ENCODE peak calls at places on chromosomes 6 and 20, in nine cellular contexts. D is heart right ventricle; M is brain microvascular endothelial cell; W is spleen; N is uterus; O is SK-N-SH; H is fibroblast of lung; Y is coronary artery; A is effector memory CD4-positive, alpha-beta T cell. F is an unnamed sample.
A peak's percentile ranks its signal among the peaks of the same experiment; 100 is the strongest.

GRCh38 chr20:32599783-32600340 is 14.7 kb upstream of the NOL4L start:
- DNase-seq in A (no peak), O (no peak), H (no peak), Y (no peak), W (no peak), D (no peak), M (no peak), N (no peak), F (no peak)

GRCh38 chr6:111411978-111412574 is 70.9 kb downstream of the REV3L start:
- DNase-seq in Y (no peak), W (no peak), A (no peak), M (no peak), O (no peak), N (no peak), D (no peak), H (no peak), F (no peak)

GRCh38 chr6:5260111-5260620 is 584 bp downstream of the LYRM4 start:
- DNase-seq in Y (no peak), W (peak; percentile 93), N (no peak), H (peak; percentile 55), A (peak; percentile 70), O (no peak), M (peak; percentile 51), D (peak; percentile 30), F (peak; percentile 67)

GRCh38 chr6:75431379-75431778 is 62.2 kb downstream of the FILIP1 start:
- DNase-seq in M (peak; percentile 62), H (no peak), Y (no peak), D (peak; percentile 73), A (no peak), W (no peak), O (no peak), N (no peak), F (peak; percentile 44)

GRCh38 chr6:35449287-35449881 is 2.8 kb upstream of the FANCE start:
- DNase-seq in Y (no peak), H (peak; percentile 52), O (peak; percentile 85), W (no peak), D (no peak), A (no peak), M (no peak), N (no peak), F (no peak)

GRCh38 chr6:30325873-30326445 is 768 bp upstream of the TRIM39 start:
- DNase-seq in A (no peak), M (no peak), O (no peak), Y (peak; percentile 76), D (peak; percentile 35), H (peak; percentile 86), N (no peak), W (no peak), F (no peak)

GRCh38 chr6:11177271-11177670 is 55.2 kb downstream of the NEDD9 start:
- DNase-seq in H (no peak), W (no peak), Y (no peak), D (no peak), A (no peak), M (no peak), O (no peak), N (no peak), F (no peak)

GRCh38 chr20:16064991-16065707 is 508.1 kb downstream of the KIF16B start:
- DNase-seq in Y (no peak), W (no peak), N (no peak), O (no peak), H (no peak), D (no peak), A (no peak), M (no peak), F (peak; percentile 39)

GRCh38 chr6:11277275-11278206 is 45.1 kb upstream of the NEDD9 start:
- DNase-seq in Y (no peak), M (peak; percentile 71), N (peak; percentile 41), A (no peak), W (no peak), D (no peak), O (no peak), H (peak; percentile 95), F (no peak)

GRCh38 chr20:46308258-46309157 is at the start of gene CDH22:
- DNase-seq in H (peak; percentile 18), M (no peak), W (no peak), D (peak; percentile 23), A (peak; percentile 16), O (peak; percentile 91), Y (no peak), N (peak; percentile 28), F (peak; percentile 68)

GRCh38 chr20:38804682-38805501 is 605 bp upstream of the PPP1R16B start:
- DNase-seq in N (no peak), A (peak; percentile 73), M (no peak), H (no peak), D (no peak), W (peak; percentile 91), Y (no peak), O (no peak), F (no peak)

DNA sequence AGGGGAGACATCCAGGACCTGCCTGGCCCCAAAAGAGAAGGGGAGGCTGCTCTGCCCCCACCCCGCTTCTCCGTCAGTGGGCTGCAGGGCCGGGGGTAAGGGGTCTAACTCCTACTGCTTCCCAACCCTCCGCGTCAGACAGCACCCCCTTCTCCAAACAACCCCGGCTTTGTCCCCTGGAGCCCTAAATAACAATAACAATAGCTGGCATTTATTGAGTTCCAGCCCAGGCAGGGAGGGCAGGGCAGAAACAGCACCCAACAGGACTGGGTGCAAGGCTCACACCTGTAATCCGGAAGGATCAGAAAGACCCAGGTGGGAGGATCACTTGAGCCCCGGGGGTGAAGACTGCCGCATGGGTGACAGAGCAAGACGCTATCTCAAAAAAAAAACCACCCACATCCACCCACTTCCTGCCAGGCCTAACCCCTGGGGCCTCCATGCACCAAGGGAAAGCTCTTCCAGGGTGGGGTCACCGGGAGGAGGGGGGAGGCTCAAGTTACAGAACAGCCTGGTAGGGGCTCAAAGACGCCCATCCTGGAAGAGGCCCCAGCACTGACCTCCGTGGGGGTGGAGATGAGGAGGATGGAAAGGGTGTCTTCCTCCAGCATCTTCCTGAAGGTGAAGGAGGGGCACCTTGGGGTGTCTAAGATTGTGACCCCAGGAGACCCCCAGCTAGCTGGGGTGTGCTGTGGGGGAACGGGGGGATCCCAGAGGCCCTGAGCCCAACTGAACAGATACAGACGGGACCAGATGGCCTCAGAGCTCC is 1.3 kb upstream of the FNDC11 start:
- DNase-seq in M (no peak), D (no peak), A (peak; percentile 48), W (no peak), N (no peak), H (no peak), O (no peak), Y (no peak), F (no peak)
- H3K27ac ChIP-seq in M (no peak overlapping the region), D (no peak overlapping the region), A (peak overlapping the region; percentile 74), W (no peak overlapping the region), N (no peak overlapping the region), H (no peak overlapping the region), O (no peak overlapping the region), Y (no peak overlapping the region), F (no peak overlapping the region)

DNA sequence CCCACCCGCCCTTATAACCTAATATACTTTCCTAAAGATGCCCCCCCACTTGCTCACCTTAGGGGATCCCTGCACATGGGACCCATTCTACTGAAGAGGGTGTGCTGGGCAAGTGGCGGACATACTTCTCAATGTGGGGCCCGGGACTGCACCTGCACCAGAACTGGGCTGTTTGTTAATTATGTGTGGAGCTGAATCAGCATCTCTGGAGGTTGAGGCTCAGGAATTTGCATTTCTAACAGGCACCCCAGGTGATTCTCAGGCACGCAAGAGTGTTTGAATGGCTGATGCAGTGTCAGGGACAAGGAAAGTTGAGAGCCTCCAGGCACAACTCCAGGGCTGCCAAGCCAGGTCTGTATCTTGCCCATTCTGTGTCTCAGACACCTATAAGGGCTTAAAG is 8.9 kb upstream of the PTPRT start:
- DNase-seq in O (no peak), W (no peak), M (no peak), A (no peak), H (no peak), D (no peak), Y (no peak), N (no peak), F (no peak)
- H3K27ac ChIP-seq in O (no peak overlapping the region), W (no peak overlapping the region), M (no peak overlapping the region), A (no peak overlapping the region), H (no peak overlapping the region), D (no peak overlapping the region), Y (no peak overlapping the region), N (no peak overlapping the region), F (no peak overlapping the region)

GRCh38 chr20:5072756-5073153 is 47.0 kb downstream of the PCNA start:
- DNase-seq in O (no peak), H (no peak), N (no peak), M (no peak), A (no peak), W (no peak), Y (no peak), D (no peak), F (no peak)

GRCh38 chr20:5070081-5070480 is 49.7 kb downstream of the PCNA start:
- DNase-seq in Y (no peak), H (no peak), M (no peak), D (no peak), N (no peak), O (no peak), W (no peak), A (no peak), F (no peak)

GRCh38 chr20:5070570-5070969 is 49.2 kb downstream of the PCNA start:
- DNase-seq in A (no peak), O (no peak), M (no peak), D (no peak), Y (no peak), W (no peak), H (no peak), N (no peak), F (no peak)

GRCh38 chr20:5074050-5074674 is 45.6 kb downstream of the PCNA start:
- DNase-seq in M (no peak), W (no peak), O (no peak), D (no peak), N (no peak), Y (no peak), H (no peak), A (no peak), F (no peak)

DNA sequence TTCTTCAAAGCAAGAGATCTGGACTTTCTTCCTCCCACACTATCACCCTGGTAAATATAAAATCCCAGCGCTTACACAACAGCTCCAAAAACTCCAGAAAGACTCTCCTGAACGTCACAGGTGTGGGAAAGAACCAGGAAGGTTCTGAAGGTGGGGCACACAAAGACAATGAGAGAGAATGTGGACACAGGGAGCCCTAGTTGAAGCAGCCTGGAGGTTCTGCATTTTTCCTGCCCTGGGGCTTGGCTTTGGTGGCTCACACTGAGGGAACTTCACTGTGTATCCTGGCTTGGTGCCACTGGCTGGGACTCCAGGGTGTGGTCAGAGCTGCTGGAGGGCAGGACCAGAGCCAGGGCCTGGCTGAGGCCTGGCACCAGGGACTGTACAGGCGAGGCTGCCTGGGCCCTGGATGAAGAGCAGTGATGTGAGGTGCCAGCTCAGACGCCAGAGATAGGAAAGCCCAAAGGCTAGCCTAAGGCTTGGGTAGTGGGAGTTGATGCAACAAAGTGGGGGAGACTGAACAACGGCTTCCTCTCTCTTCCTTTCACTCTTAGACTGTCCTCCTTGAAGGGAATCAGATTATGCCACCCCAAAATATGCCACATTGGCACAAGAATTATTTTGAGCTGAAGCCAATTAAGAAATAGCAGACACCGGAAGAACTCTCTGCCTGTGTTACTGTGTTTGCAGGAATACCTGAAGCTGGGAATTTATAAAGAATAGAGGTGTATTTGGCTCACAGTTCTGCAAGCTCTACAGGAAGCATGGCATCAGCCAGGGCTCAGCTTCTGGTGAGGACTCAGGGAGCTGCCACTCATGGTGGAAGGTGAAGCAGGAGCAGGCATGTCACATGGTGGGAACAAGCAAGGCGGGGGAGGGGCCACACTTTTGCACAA is 46.4 kb downstream of the PCNA start:
- DNase-seq in D (peak; percentile 88), A (no peak), Y (peak; percentile 94), H (peak; percentile 61), N (peak; percentile 57), O (peak; percentile 30), W (peak; percentile 86), M (peak; percentile 27), F (peak; percentile 72)
- H3K27ac ChIP-seq in D (peak overlapping the region; percentile 33), A (no peak overlapping the region), Y (peak overlapping the region; percentile 78), H (peak overlapping the region; percentile 8), N (no peak overlapping the region), O (no peak overlapping the region), W (peak overlapping the region; percentile 30), M (no peak overlapping the region), F (no peak overlapping the region)

GRCh38 chr6:129921169-129921817 is 60.2 kb upstream of the TMEM244 start:
- DNase-seq in W (no peak), H (no peak), M (no peak), Y (no peak), N (no peak), A (no peak), O (no peak), D (no peak), F (no peak)
- H3K27ac ChIP-seq in W (no peak overlapping the region), H (no peak overlapping the region), M (peak overlapping the region; percentile 26), Y (no peak overlapping the region), N (no peak overlapping the region), A (no peak overlapping the region), O (no peak overlapping the region), D (no peak overlapping the region), F (no peak overlapping the region)